ENCODE peak calls at places on chromosome 14, in four cellular contexts. N is GM12891, H is HL-60, Z is GM12878. L is an unnamed sample.

GRCh38 chr14:82667501-82667900 is 1133.8 kb upstream of the SEL1L start:
- DNase-seq in N (no peak), H (no peak), Z (no peak), L (no peak)

GRCh38 chr14:104773505-104774452 is 20.8 kb downstream of the SIVA1 start:
- DNase-seq in N (no peak), H (no peak), Z (no peak), L (no peak)

GRCh38 chr14:71070169-71070568 is 162.9 kb downstream of the PCNX1 start:
- DNase-seq in N (no peak), H (no peak), Z (no peak), L (no peak)

GRCh38 chr14:95507701-95508103 is 8.7 kb downstream of the SYNE3 start:
- DNase-seq in N (no peak), H (peak), Z (no peak), L (no peak)

GRCh38 chr14:68884031-68885030 is 91.5 kb upstream of the ZFP36L1 start:
- DNase-seq in N (no peak), H (no peak), Z (no peak), L (no peak)

GRCh38 chr14:35402323-35403084 is 2.0 kb downstream of the NFKBIA start:
- DNase-seq in N (no peak), H (no peak), Z (no peak), L (no peak)

GRCh38 chr14:71739273-71739990 is 192.8 kb upstream of the RGS6 start:
- DNase-seq in N (no peak), H (no peak), Z (no peak), L (no peak)

GRCh38 chr14:65329481-65329880 is 83.0 kb upstream of the FUT8 start:
- DNase-seq in N (no peak), H (no peak), Z (no peak), L (no peak)

GRCh38 chr14:81400852-81401251 is 728 bp upstream of the STON2 start:
- DNase-seq in N (no peak), H (no peak), Z (no peak), L (no peak)

GRCh38 chr14:48333221-48333910 is 658.0 kb upstream of the MDGA2 start:
- DNase-seq in N (no peak), H (no peak), Z (no peak), L (no peak)

GRCh38 chr14:36383674-36384421 is 63.4 kb upstream of the MBIP start:
- DNase-seq in N (no peak), H (no peak), Z (no peak), L (no peak)

GRCh38 chr14:48735607-48736006 is 850.6 kb downstream of the RPS29 start:
- DNase-seq in N (no peak), H (no peak), Z (no peak), L (no peak)

GRCh38 chr14:76117789-76118188 is 33.9 kb upstream of the GPATCH2L start:
- DNase-seq in N (no peak), H (no peak), Z (no peak), L (no peak)

GRCh38 chr14:20332386-20332945 is 613 bp downstream of the CCNB1IP1 start:
- DNase-seq in N (no peak), H (no peak), Z (no peak), L (peak)

GRCh38 chr14:91827746-91828145 is 39.6 kb downstream of the TC2N start:
- DNase-seq in N (no peak), H (no peak), Z (no peak), L (no peak)

GRCh38 chr14:91834571-91834970 is 32.8 kb downstream of the TC2N start:
- DNase-seq in N (no peak), H (no peak), Z (no peak), L (no peak)

GRCh38 chr14:91829511-91829910 is 37.8 kb downstream of the TC2N start:
- DNase-seq in N (no peak), H (no peak), Z (no peak), L (no peak)

GRCh38 chr14:91831337-91831736 is 36.0 kb downstream of the TC2N start:
- DNase-seq in N (no peak), H (no peak), Z (no peak), L (no peak)

DNA sequence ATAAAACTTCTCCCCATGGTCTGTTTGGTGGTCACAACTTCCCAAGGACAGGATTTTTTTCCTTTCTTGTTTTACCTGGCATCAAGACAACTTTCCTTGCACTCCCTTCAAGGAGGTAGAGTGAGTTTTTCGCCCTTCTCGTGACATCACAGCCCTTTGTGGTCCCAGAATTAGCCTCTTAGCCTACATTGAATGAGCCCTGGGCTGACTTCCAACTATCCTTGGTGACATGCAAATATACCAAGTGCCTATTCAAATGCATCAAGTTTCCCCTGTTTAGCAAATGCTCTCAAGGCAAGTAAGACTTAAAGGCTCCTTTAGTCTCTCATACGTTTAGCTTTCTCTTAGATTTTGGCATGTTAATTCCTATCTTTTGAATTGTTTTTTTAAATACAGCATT is 36.6 kb downstream of the TC2N start:
- DNase-seq in N (no peak), H (no peak), Z (peak), L (no peak)
- TF ChIP-seq SPI1 in N (no peak), H (no peak), Z (no peak), L (no peak)

GRCh38 chr14:60508363-60508706 is 611 bp upstream of the SIX6 start:
- DNase-seq in N (no peak), H (no peak), Z (no peak), L (no peak)

GRCh38 chr14:60505448-60505847 is 3.5 kb upstream of the SIX6 start:
- DNase-seq in N (no peak), H (no peak), Z (no peak), L (no peak)

GRCh38 chr14:60506985-60507829 is 1.7 kb upstream of the SIX6 start:
- DNase-seq in N (no peak), H (no peak), Z (no peak), L (no peak)

GRCh38 chr14:60506010-60506409 is 2.9 kb upstream of the SIX6 start:
- DNase-seq in N (no peak), H (no peak), Z (no peak), L (no peak)

GRCh38 chr14:60506462-60506984 is 2.4 kb upstream of the SIX6 start:
- DNase-seq in N (no peak), H (no peak), Z (no peak), L (no peak)
- TF ChIP-seq SPI1 in N (no peak), H (no peak), Z (no peak), L (no peak)

GRCh38 chr14:74437654-74438053 is 11.6 kb upstream of the SYNDIG1L start:
- DNase-seq in N (no peak), H (no peak), Z (no peak), L (peak)
- TF ChIP-seq SPI1 in N (no peak), H (no peak), Z (no peak), L (no peak)

GRCh38 chr14:22123188-22123560 is 449.6 kb upstream of the OR4E1 start:
- DNase-seq in N (no peak), H (no peak), Z (no peak), L (no peak)

GRCh38 chr14:22118894-22119477 is 445.4 kb upstream of the OR4E1 start:
- DNase-seq in N (no peak), H (no peak), Z (no peak), L (no peak)

GRCh38 chr14:22124071-22124613 is 450.5 kb upstream of the OR4E1 start:
- DNase-seq in N (no peak), H (no peak), Z (no peak), L (no peak)

DNA sequence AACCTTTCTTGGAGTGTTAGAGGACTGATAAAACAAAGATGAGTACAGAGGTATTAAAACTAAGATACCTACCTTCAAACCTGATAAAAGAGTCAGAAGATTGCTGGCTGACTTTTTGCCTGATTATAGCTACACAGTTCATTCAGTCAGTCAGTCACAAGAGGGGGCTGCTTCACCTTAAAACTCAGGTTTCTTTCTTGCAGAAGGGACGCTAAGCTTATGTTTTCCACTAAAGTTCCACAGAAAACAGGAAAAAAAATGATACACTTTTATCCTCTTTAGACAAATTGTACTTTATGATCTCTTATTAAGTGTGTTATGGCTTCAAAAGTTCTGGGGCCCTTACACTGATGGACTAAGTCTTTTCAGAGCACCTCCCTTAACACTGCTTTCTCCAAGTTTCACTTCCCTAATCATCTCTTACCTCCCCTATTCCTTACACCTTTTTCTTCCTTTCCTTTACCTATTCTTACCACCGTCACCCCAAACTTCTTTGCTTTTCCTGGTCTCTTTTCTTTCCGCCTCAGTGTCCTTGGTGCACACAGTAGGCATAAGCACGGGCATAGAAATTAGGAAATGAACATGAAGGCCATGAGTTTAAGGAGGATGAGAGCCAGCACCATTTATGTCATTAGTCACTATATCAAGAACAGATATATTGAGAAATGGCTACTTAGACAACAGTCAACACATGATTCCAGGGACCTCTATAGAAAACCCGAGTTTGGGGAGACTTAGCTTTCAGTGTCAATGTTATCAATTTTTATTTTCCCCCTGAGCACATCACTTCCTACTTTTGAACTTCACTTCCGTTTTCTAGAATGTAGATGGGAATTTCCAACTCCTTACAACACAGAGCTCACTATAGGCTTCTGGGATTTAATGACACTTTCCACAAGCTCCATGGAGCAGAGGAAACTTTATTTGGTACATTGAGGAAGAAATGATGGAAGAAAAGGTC is 448.9 kb upstream of the OR4E1 start:
- DNase-seq in N (no peak), H (no peak), Z (no peak), L (no peak)
- TF ChIP-seq SPI1 in N (peak), H (peak), Z (peak), L (no peak)